ENCODE peak calls at places on chromosomes 1 and 21, in five cellular contexts. Y, B, H, D and L are unnamed samples.

GRCh38 chr1:59674605-59675004 is 140.1 kb upstream of the HOOK1 start:
- DNase-seq in Y (no peak), D (peak; percentile 79), H (peak; percentile 34), B (no peak), L (no peak)

GRCh38 chr1:107365874-107366273 is 225.0 kb downstream of the NTNG1 start:
- DNase-seq in D (no peak), H (no peak), B (no peak), Y (no peak), L (no peak)

GRCh38 chr1:147504801-147505303 is 36.4 kb upstream of the BCL9 start:
- DNase-seq in D (no peak), B (no peak), H (no peak), Y (no peak), L (no peak)

GRCh38 chr21:35652196-35652595 is 408.1 kb downstream of the SETD4 start:
- DNase-seq in B (no peak), D (no peak), H (no peak), Y (no peak), L (no peak)

GRCh38 chr1:226678701-226679100 is 60.4 kb downstream of the ITPKB start:
- DNase-seq in Y (no peak), H (no peak), B (no peak), D (no peak), L (no peak)

GRCh38 chr21:35801388-35801787 is 258.9 kb downstream of the SETD4 start:
- DNase-seq in Y (no peak), D (no peak), H (no peak), B (no peak), L (no peak)

GRCh38 chr1:191977874-191978273 is 180.4 kb upstream of the RGS18 start:
- DNase-seq in B (no peak), Y (no peak), D (no peak), H (no peak), L (no peak)

GRCh38 chr1:17635811-17636210 is 96.3 kb downstream of the ARHGEF10L start:
- DNase-seq in H (peak; percentile 48), Y (peak; percentile 86), B (no peak), D (peak; percentile 55), L (no peak)

GRCh38 chr1:109208431-109208830 is 5.3 kb upstream of the SARS1 start:
- DNase-seq in B (no peak), D (no peak), Y (no peak), H (no peak), L (no peak)

GRCh38 chr1:224238756-224239155 is 55.7 kb downstream of the DEGS1 start:
- DNase-seq in H (no peak), B (no peak), D (no peak), Y (no peak), L (no peak)

GRCh38 chr1:171655215-171656116 is 3.0 kb upstream of the MYOC start:
- DNase-seq in Y (peak; percentile 86), B (peak; percentile 33), H (peak; percentile 69), D (peak; percentile 63), L (no peak)
- H3K4me3 ChIP-seq in Y (no peak overlapping the region), B (no peak overlapping the region), H (no peak overlapping the region), D (no peak overlapping the region), L (no peak overlapping the region)

GRCh38 chr1:239547987-239548386 is 161.6 kb downstream of the CHRM3 start:
- DNase-seq in Y (no peak), H (no peak), D (no peak), B (no peak), L (no peak)
- H3K4me3 ChIP-seq in Y (no peak overlapping the region), H (no peak overlapping the region), D (no peak overlapping the region), B (peak overlapping the region; percentile 37), L (no peak overlapping the region)

DNA sequence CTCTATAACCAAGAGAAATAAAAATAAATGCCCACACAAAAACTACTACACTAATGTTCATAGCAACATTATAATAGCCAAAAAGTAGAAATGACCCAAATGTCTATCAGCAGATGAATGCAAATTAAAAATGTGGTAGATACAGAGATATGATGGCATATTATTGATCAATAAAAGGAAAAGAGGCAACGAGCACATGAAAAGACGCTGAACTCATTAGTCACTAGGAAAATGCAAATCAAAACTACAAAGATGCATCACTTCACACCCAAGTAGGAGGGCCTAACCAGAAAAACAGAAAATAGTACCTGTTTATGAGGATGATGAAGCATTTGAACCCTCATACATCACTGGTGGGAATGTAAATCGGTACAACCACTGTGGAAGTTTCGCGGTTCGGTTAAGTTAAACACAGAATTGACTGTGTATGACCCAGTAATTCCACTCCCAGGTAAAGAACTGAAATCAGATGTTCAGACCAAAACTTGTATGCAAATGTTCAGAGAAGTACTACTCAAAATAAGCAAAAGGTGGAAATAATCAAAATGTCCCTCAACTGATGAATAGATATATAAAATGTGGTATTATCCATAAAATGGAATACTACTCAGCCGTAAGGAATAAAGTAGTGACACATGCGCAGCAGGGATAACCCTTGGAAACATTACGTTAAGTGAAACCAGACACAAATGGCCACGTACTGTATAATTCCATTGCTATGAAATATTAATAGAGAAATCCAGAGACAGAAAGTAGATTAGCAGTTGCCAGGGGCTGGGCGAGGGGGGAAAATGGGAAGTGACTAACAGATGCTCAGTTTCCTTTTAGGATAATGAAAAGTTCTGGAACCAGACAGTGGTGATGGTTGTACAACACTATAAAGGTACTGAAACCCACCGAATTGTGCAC is 3.1 kb downstream of the USP48 start:
- DNase-seq in D (no peak), B (no peak), H (peak; percentile 50), Y (no peak), L (no peak)
- H3K4me3 ChIP-seq in D (no peak overlapping the region), B (no peak overlapping the region), H (no peak overlapping the region), Y (no peak overlapping the region), L (no peak overlapping the region)

GRCh38 chr21:44709426-44710293 is 1.7 kb downstream of the TSPEAR start:
- DNase-seq in B (no peak), Y (no peak), D (no peak), H (no peak), L (peak; percentile 70)

GRCh38 chr21:44708213-44708865 is 3.0 kb downstream of the TSPEAR start:
- DNase-seq in B (no peak), D (no peak), Y (no peak), H (no peak), L (peak; percentile 40)

GRCh38 chr21:44710294-44710665 is 1.1 kb downstream of the TSPEAR start:
- DNase-seq in Y (no peak), B (no peak), D (no peak), H (no peak), L (no peak)

GRCh38 chr21:44710756-44711326 is 531 bp downstream of the TSPEAR start:
- DNase-seq in Y (no peak), H (no peak), D (no peak), B (no peak), L (peak; percentile 58)

DNA sequence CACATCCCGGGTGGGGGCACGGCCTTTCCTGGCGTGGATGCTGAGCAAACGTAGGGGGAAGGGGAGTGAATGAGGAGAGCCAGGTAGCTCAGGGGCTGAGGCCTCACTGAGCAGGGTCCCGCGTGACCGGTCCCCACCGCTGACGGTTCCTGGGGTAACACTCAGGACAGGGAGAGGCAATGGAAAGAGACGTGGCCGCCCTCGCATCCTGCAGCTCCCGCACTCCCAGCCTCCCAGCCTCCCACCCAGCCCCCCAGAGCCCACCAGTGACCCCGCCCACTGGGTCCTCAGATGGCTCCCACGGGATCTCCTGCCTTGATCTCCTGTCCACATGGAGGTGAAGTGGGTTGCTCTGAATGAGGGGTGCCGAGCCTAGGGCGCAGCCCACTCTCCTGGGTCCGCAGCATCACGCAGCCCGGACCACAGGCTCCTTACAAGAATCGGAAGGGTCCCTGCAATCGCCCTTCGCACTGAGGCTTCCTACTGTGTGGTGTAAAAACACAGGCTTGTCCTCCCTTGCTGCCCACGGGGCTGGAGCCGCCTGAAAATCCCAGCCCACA is 2.4 kb downstream of the TSPEAR start:
- DNase-seq in H (no peak), B (no peak), Y (no peak), D (no peak), L (peak; percentile 54)
- H3K4me3 ChIP-seq in H (no peak overlapping the region), B (peak overlapping the region; percentile 20), Y (no peak overlapping the region), D (no peak overlapping the region), L (no peak overlapping the region)